ENCODE peak calls at places on chromosomes 2 and 18, in six cellular contexts. G, C, A, E, O and F are unnamed samples.

GRCh38 chr2:170878061-170878460 is 51.0 kb upstream of the GORASP2 start:
- DNase-seq in G (no peak), C (no peak), A (peak; percentile 30), E (no peak), O (no peak), F (no peak)

GRCh38 chr2:33810046-33810835 is 211.1 kb upstream of the FAM98A start:
- DNase-seq in G (no peak), C (no peak), A (peak; percentile 41), E (no peak), O (no peak), F (no peak)

GRCh38 chr2:192004188-192004963 is 157.5 kb upstream of the CAVIN2 start:
- DNase-seq in G (no peak), C (no peak), A (no peak), E (no peak), O (no peak), F (no peak)

GRCh38 chr2:85736456-85737355 is 17.1 kb upstream of the ATOH8 start:
- DNase-seq in G (no peak), C (no peak), A (peak; percentile 31), E (no peak), O (no peak), F (no peak)

GRCh38 chr2:206457188-206457634 is 13.9 kb downstream of the ADAM23 start:
- DNase-seq in G (no peak), C (no peak), A (no peak), E (no peak), O (no peak), F (no peak)

GRCh38 chr2:241122376-241123002 is 20.4 kb upstream of the MTERF4 start:
- DNase-seq in G (no peak), C (no peak), A (no peak), E (no peak), O (no peak), F (no peak)

GRCh38 chr2:25541378-25541777 is 132.0 kb downstream of the DTNB start:
- DNase-seq in G (no peak), C (no peak), A (no peak), E (no peak), O (no peak), F (no peak)

GRCh38 chr2:241613018-241613780 is 23.8 kb downstream of the THAP4 start:
- DNase-seq in G (no peak), C (no peak), A (no peak), E (no peak), O (no peak), F (no peak)

GRCh38 chr2:232142049-232142448 is 180.5 kb downstream of the DIS3L2 start:
- DNase-seq in G (no peak), C (no peak), A (no peak), E (no peak), O (peak; percentile 28), F (peak; percentile 4)

GRCh38 chr18:58316943-58317342 is 272.9 kb downstream of the NEDD4L start:
- DNase-seq in G (no peak), C (no peak), A (no peak), E (no peak), O (peak; percentile 61), F (no peak)

GRCh38 chr2:240868286-240869108 is at the start of gene AGXT:
- DNase-seq in G (no peak), C (no peak), A (no peak), E (no peak), O (no peak), F (no peak)

GRCh38 chr2:53353372-53354111 is 414.1 kb upstream of the CHAC2 start:
- DNase-seq in G (no peak), C (no peak), A (no peak), E (no peak), O (no peak), F (no peak)

GRCh38 chr18:77321823-77322805 is 72.5 kb downstream of the GALR1 start:
- DNase-seq in G (no peak), C (peak; percentile 47), A (no peak), E (no peak), O (no peak), F (no peak)

GRCh38 chr2:20198001-20198400 is 26.9 kb downstream of the SDC1 start:
- DNase-seq in G (no peak), C (peak; percentile 94), A (no peak), E (no peak), O (no peak), F (no peak)

GRCh38 chr2:214379227-214379626 is 31.6 kb upstream of the VWC2L start:
- DNase-seq in G (no peak), C (no peak), A (no peak), E (no peak), O (no peak), F (no peak)

GRCh38 chr18:11689972-11690570 is 1.0 kb downstream of the GNAL start:
- DNase-seq in G (no peak), C (peak; percentile 3), A (peak; percentile 12), E (no peak), O (no peak), F (no peak)

GRCh38 chr2:240254337-240255164 is 114.1 kb upstream of the OTOS start:
- DNase-seq in G (no peak), C (no peak), A (no peak), E (no peak), O (no peak), F (no peak)

GRCh38 chr2:134241911-134242310 is 12.0 kb upstream of the MGAT5 start:
- DNase-seq in G (no peak), C (no peak), A (no peak), E (no peak), O (no peak), F (no peak)

GRCh38 chr2:221999702-222000101 is 299.1 kb downstream of the PAX3 start:
- DNase-seq in G (no peak), C (no peak), A (peak; percentile 50), E (no peak), O (no peak), F (no peak)

GRCh38 chr2:136129601-136130000 is 11.7 kb upstream of the CXCR4 start:
- DNase-seq in G (no peak), C (no peak), A (no peak), E (no peak), O (no peak), F (peak; percentile 86)

GRCh38 chr2:60230596-60230995 is 322.9 kb downstream of the BCL11A start:
- DNase-seq in G (no peak), C (no peak), A (no peak), E (no peak), O (no peak), F (no peak)

GRCh38 chr2:25266399-25266798 is 75.3 kb downstream of the DNMT3A start:
- DNase-seq in G (no peak), C (no peak), A (no peak), E (no peak), O (no peak), F (no peak)